ENCODE peak calls at places on chromosomes 3 and 15, in seven cellular contexts. P is effector CD4-positive, alpha-beta T cell; Q is EL; C is fibroblast of lung; I is upper lobe of right lung; A is iPS DF 6.9; D is upper lobe of left lung. T is an unnamed sample.

GRCh38 chr3:197308591-197308990 is 10.2 kb upstream of the DLG1 start:
- DNase-seq in Q (peak), C (peak), A (no peak), D (no peak), I (no peak), P (no peak), T (peak)

GRCh38 chr15:89898628-89899302 is 5.0 kb upstream of the AP3S2 start:
- DNase-seq in D (peak), P (peak), C (peak), Q (peak), A (no peak), I (no peak), T (peak)

GRCh38 chr15:71256934-71257333 is 141.7 kb downstream of the THSD4 start:
- DNase-seq in P (no peak), I (no peak), Q (no peak), C (no peak), A (no peak), D (no peak), T (no peak)

GRCh38 chr3:118402971-118403370 is 631.7 kb downstream of the IGSF11 start:
- DNase-seq in A (no peak), C (no peak), D (no peak), I (no peak), Q (no peak), P (no peak), T (no peak)

GRCh38 chr15:57495037-57495436 is 96.7 kb upstream of the MYZAP start:
- DNase-seq in P (no peak), A (no peak), I (no peak), Q (peak), D (no peak), C (no peak), T (no peak)

GRCh38 chr3:154122912-154123559 is 1.8 kb downstream of the ARHGEF26 start:
- DNase-seq in Q (peak), A (no peak), D (no peak), I (no peak), C (peak), P (no peak), T (peak)

GRCh38 chr15:84658788-84659411 is 901 bp upstream of the NMB start:
- DNase-seq in A (no peak), C (no peak), Q (no peak), P (no peak), I (no peak), D (no peak), T (no peak)

GRCh38 chr3:140499114-140499757 is 178.6 kb upstream of the TRIM42 start:
- DNase-seq in Q (no peak), A (no peak), I (no peak), D (no peak), C (peak), P (no peak), T (peak)

GRCh38 chr3:37753428-37753827 is 108.3 kb upstream of the CTDSPL start:
- DNase-seq in C (no peak), Q (no peak), P (no peak), A (no peak), D (no peak), I (no peak), T (no peak)

GRCh38 chr15:100932676-100933348 is 13.7 kb downstream of the LRRK1 start:
- DNase-seq in D (no peak), I (no peak), P (no peak), Q (peak), C (no peak), A (no peak), T (peak)

GRCh38 chr3:47817609-47818008 is 14.7 kb downstream of the DHX30 start:
- DNase-seq in A (no peak), Q (no peak), C (no peak), I (no peak), P (no peak), D (no peak), T (no peak)

GRCh38 chr3:136783708-136784191 is 31.6 kb upstream of the STAG1 start:
- DNase-seq in C (peak), D (no peak), Q (peak), I (no peak), P (no peak), A (no peak), T (no peak)

GRCh38 chr3:115246621-115247020 is 99.5 kb upstream of the ZBTB20 start:
- DNase-seq in P (no peak), Q (no peak), D (no peak), C (peak), A (no peak), I (no peak), T (no peak)

GRCh38 chr3:194522579-194523046 is 35.8 kb upstream of the ATP13A3 start:
- DNase-seq in P (no peak), A (no peak), Q (peak), C (peak), I (no peak), D (no peak), T (no peak)

GRCh38 chr15:94665687-94666441 is 434.5 kb downstream of the MCTP2 start:
- DNase-seq in Q (no peak), A (no peak), I (no peak), P (no peak), C (no peak), D (no peak), T (no peak)

GRCh38 chr15:59997070-59997701 is 6.9 kb upstream of the FOXB1 start:
- DNase-seq in Q (no peak), P (peak), I (no peak), A (no peak), C (no peak), D (no peak), T (no peak)

T was measured in GM03348.